ENCODE peak calls at places on chromosome 15, in seven cellular contexts. H is OCI-LY7; T is AG04450; D is fibroblast of pulmonary artery; Y is H1; K is stimulated activated naive CD8-positive, alpha-beta T cell treated with anti-CD3 and anti-CD28 coated beads, Interleukin-15, amount 100 ng/mL, for 72 hours; U is body of pancreas. V is an unnamed sample.

GRCh38 chr15:59303136-59303535 is 69.5 kb downstream of the MYO1E start:
- DNase-seq in H (no peak), T (no peak), D (no peak), Y (no peak), K (no peak), U (no peak), V (no peak)

GRCh38 chr15:50107591-50108408 is 11.2 kb downstream of the ATP8B4 start:
- DNase-seq in H (no peak), T (no peak), D (no peak), Y (no peak), K (no peak), U (peak), V (peak)

GRCh38 chr15:49182128-49182527 is 12.1 kb downstream of the GALK2 start:
- DNase-seq in H (no peak), T (no peak), D (no peak), Y (no peak), K (no peak), U (no peak), V (no peak)

GRCh38 chr15:43939070-43939469 is 112.3 kb downstream of the WDR76 start:
- DNase-seq in H (peak), T (no peak), D (peak), Y (no peak), K (no peak), U (no peak), V (no peak)

GRCh38 chr15:55267401-55268053 is 22.1 kb downstream of the RAB27A start:
- DNase-seq in H (no peak), T (no peak), D (peak), Y (no peak), K (peak), U (peak), V (peak)

GRCh38 chr15:57085267-57085666 is 166.8 kb downstream of the TCF12 start:
- DNase-seq in H (no peak), T (no peak), D (no peak), Y (no peak), K (no peak), U (no peak), V (no peak)

GRCh38 chr15:97126556-97127233 is 796.2 kb downstream of the NR2F2 start:
- DNase-seq in H (no peak), T (no peak), D (no peak), Y (no peak), K (no peak), U (no peak), V (no peak)

GRCh38 chr15:62983956-62984355 is 58.6 kb upstream of the TPM1 start:
- DNase-seq in H (no peak), T (no peak), D (no peak), Y (no peak), K (no peak), U (no peak), V (no peak)

GRCh38 chr15:49843725-49844124 is 222.9 kb downstream of the DTWD1 start:
- DNase-seq in H (no peak), T (no peak), D (no peak), Y (no peak), K (no peak), U (no peak), V (no peak)

GRCh38 chr15:86645861-86646393 is 566.3 kb downstream of the AGBL1 start:
- DNase-seq in H (no peak), T (no peak), D (no peak), Y (no peak), K (no peak), U (no peak), V (no peak)

GRCh38 chr15:92638291-92638708 is 17.3 kb downstream of the FAM174B start:
- DNase-seq in H (no peak), T (peak), D (no peak), Y (no peak), K (no peak), U (peak), V (no peak)